ENCODE peak calls at places on chromosomes 2 and 18, in seven cellular contexts. One of them, this sample, is unnamed.

GRCh38 chr2:47227532-47228166 is 72.5 kb upstream of the STPG4 start:
- DNase-seq in AG04450: no peak
- DNase-seq in RWPE2: no peak
- DNase-seq in RWPE1: no peak
- DNase-seq in tibial nerve: no peak
- DNase-seq in bronchial epithelial cell: no peak
- DNase-seq in fibroblast of villous mesenchyme: no peak
- DNase-seq in this sample: no peak

GRCh38 chr2:38610851-38611801 is 8.4 kb upstream of the HNRNPLL start:
- DNase-seq in AG04450: no peak
- DNase-seq in fibroblast of villous mesenchyme: peak
- DNase-seq in RWPE1: no peak
- DNase-seq in tibial nerve: no peak
- DNase-seq in bronchial epithelial cell: peak
- DNase-seq in RWPE2: no peak
- DNase-seq in this sample: no peak

GRCh38 chr2:208064220-208064951 is 39.1 kb upstream of the PLEKHM3 start:
- DNase-seq in fibroblast of villous mesenchyme: peak
- DNase-seq in RWPE2: no peak
- DNase-seq in RWPE1: peak
- DNase-seq in AG04450: peak
- DNase-seq in bronchial epithelial cell: peak
- DNase-seq in tibial nerve: no peak
- DNase-seq in this sample: no peak

GRCh38 chr2:74414913-74415761 is 6.3 kb downstream of the C2orf81 start:
- DNase-seq in AG04450: no peak
- DNase-seq in tibial nerve: peak
- DNase-seq in bronchial epithelial cell: no peak
- DNase-seq in fibroblast of villous mesenchyme: peak
- DNase-seq in RWPE2: no peak
- DNase-seq in RWPE1: no peak
- DNase-seq in this sample: peak

GRCh38 chr2:161250864-161251436 is 57.3 kb upstream of the PSMD14 start:
- DNase-seq in RWPE2: no peak
- DNase-seq in tibial nerve: no peak
- DNase-seq in fibroblast of villous mesenchyme: peak
- DNase-seq in bronchial epithelial cell: peak
- DNase-seq in RWPE1: peak
- DNase-seq in AG04450: no peak
- DNase-seq in this sample: no peak

GRCh38 chr2:165015052-165015642 is 59.8 kb upstream of the SLC38A11 start:
- DNase-seq in bronchial epithelial cell: peak
- DNase-seq in AG04450: peak
- DNase-seq in fibroblast of villous mesenchyme: peak
- DNase-seq in RWPE1: peak
- DNase-seq in tibial nerve: peak
- DNase-seq in RWPE2: no peak
- DNase-seq in this sample: no peak

GRCh38 chr18:63725682-63726480 is 23.1 kb downstream of the SERPINB11 start:
- DNase-seq in tibial nerve: no peak
- DNase-seq in RWPE2: no peak
- DNase-seq in AG04450: no peak
- DNase-seq in fibroblast of villous mesenchyme: peak
- DNase-seq in bronchial epithelial cell: no peak
- DNase-seq in RWPE1: no peak
- DNase-seq in this sample: no peak

GRCh38 chr2:75698928-75699327 is 11.8 kb downstream of the GCFC2 start:
- DNase-seq in RWPE2: no peak
- DNase-seq in RWPE1: no peak
- DNase-seq in fibroblast of villous mesenchyme: no peak
- DNase-seq in tibial nerve: no peak
- DNase-seq in AG04450: no peak
- DNase-seq in bronchial epithelial cell: no peak
- DNase-seq in this sample: no peak

GRCh38 chr2:30472326-30472725 is 25.3 kb downstream of the LCLAT1 start:
- DNase-seq in bronchial epithelial cell: no peak
- DNase-seq in tibial nerve: no peak
- DNase-seq in fibroblast of villous mesenchyme: peak
- DNase-seq in RWPE2: no peak
- DNase-seq in AG04450: no peak
- DNase-seq in RWPE1: no peak
- DNase-seq in this sample: no peak

GRCh38 chr2:28390857-28391563 is 1.6 kb upstream of the FOSL2 start:
- DNase-seq in RWPE2: no peak
- DNase-seq in tibial nerve: peak
- DNase-seq in RWPE1: peak
- DNase-seq in fibroblast of villous mesenchyme: peak
- DNase-seq in bronchial epithelial cell: peak
- DNase-seq in AG04450: no peak
- DNase-seq in this sample: no peak

GRCh38 chr18:40607741-40608140 is 1347.3 kb upstream of the PIK3C3 start:
- DNase-seq in tibial nerve: no peak
- DNase-seq in AG04450: no peak
- DNase-seq in fibroblast of villous mesenchyme: no peak
- DNase-seq in RWPE2: no peak
- DNase-seq in RWPE1: no peak
- DNase-seq in bronchial epithelial cell: no peak
- DNase-seq in this sample: no peak

GRCh38 chr2:40369619-40370397 is 82.1 kb downstream of the SLC8A1 start:
- DNase-seq in AG04450: no peak
- DNase-seq in RWPE1: no peak
- DNase-seq in fibroblast of villous mesenchyme: peak
- DNase-seq in bronchial epithelial cell: peak
- DNase-seq in tibial nerve: no peak
- DNase-seq in RWPE2: no peak
- DNase-seq in this sample: no peak

GRCh38 chr2:98583866-98584618 is 24.3 kb downstream of the COA5 start:
- DNase-seq in AG04450: no peak
- DNase-seq in bronchial epithelial cell: no peak
- DNase-seq in fibroblast of villous mesenchyme: no peak
- DNase-seq in RWPE1: no peak
- DNase-seq in tibial nerve: no peak
- DNase-seq in RWPE2: no peak
- DNase-seq in this sample: no peak

GRCh38 chr18:13226533-13227144 is 8.1 kb downstream of the LDLRAD4 start:
- DNase-seq in AG04450: no peak
- DNase-seq in RWPE1: no peak
- DNase-seq in tibial nerve: no peak
- DNase-seq in RWPE2: no peak
- DNase-seq in bronchial epithelial cell: no peak
- DNase-seq in fibroblast of villous mesenchyme: no peak
- DNase-seq in this sample: no peak

GRCh38 chr2:17538022-17538843 is 2.3 kb upstream of the VSNL1 start:
- DNase-seq in tibial nerve: no peak
- DNase-seq in RWPE2: no peak
- DNase-seq in bronchial epithelial cell: peak
- DNase-seq in AG04450: no peak
- DNase-seq in fibroblast of villous mesenchyme: peak
- DNase-seq in RWPE1: no peak
- DNase-seq in this sample: no peak

GRCh38 chr2:240024766-240025165 is 376 bp downstream of the NDUFA10 start:
- DNase-seq in RWPE2: no peak
- DNase-seq in tibial nerve: no peak
- DNase-seq in bronchial epithelial cell: no peak
- DNase-seq in fibroblast of villous mesenchyme: peak
- DNase-seq in RWPE1: peak
- DNase-seq in AG04450: no peak
- DNase-seq in this sample: no peak

GRCh38 chr2:241218131-241219029 is 29.9 kb downstream of the ANO7 start:
- DNase-seq in bronchial epithelial cell: peak
- DNase-seq in tibial nerve: no peak
- DNase-seq in AG04450: no peak
- DNase-seq in fibroblast of villous mesenchyme: peak
- DNase-seq in RWPE2: no peak
- DNase-seq in RWPE1: no peak
- DNase-seq in this sample: peak

GRCh38 chr2:109481196-109481555 is 132.6 kb downstream of the SEPTIN10 start:
- DNase-seq in tibial nerve: no peak
- DNase-seq in bronchial epithelial cell: no peak
- DNase-seq in RWPE2: no peak
- DNase-seq in fibroblast of villous mesenchyme: no peak
- DNase-seq in AG04450: no peak
- DNase-seq in RWPE1: no peak
- DNase-seq in this sample: no peak

GRCh38 chr18:35458271-35458670 is 39.5 kb downstream of the INO80C start:
- DNase-seq in bronchial epithelial cell: no peak
- DNase-seq in AG04450: no peak
- DNase-seq in RWPE2: no peak
- DNase-seq in fibroblast of villous mesenchyme: peak
- DNase-seq in tibial nerve: no peak
- DNase-seq in RWPE1: no peak
- DNase-seq in this sample: no peak

GRCh38 chr2:231530099-231531085 is at the start of gene NMUR1:
- DNase-seq in RWPE2: no peak
- DNase-seq in fibroblast of villous mesenchyme: peak
- DNase-seq in tibial nerve: peak
- DNase-seq in RWPE1: peak
- DNase-seq in bronchial epithelial cell: no peak
- DNase-seq in AG04450: no peak
- DNase-seq in this sample: peak

GRCh38 chr2:3712841-3713503 is 9.6 kb downstream of the DCDC2C start:
- DNase-seq in AG04450: peak
- DNase-seq in RWPE1: no peak
- DNase-seq in fibroblast of villous mesenchyme: peak
- DNase-seq in RWPE2: no peak
- DNase-seq in bronchial epithelial cell: no peak
- DNase-seq in tibial nerve: no peak
- DNase-seq in this sample: no peak

GRCh38 chr2:30272761-30273573 is 41.6 kb downstream of the LBH start:
- DNase-seq in RWPE1: peak
- DNase-seq in bronchial epithelial cell: peak
- DNase-seq in fibroblast of villous mesenchyme: peak
- DNase-seq in tibial nerve: no peak
- DNase-seq in RWPE2: no peak
- DNase-seq in AG04450: peak
- DNase-seq in this sample: no peak

GRCh38 chr2:2570360-2570759 is 239.3 kb upstream of the MYT1L start:
- DNase-seq in RWPE1: no peak
- DNase-seq in fibroblast of villous mesenchyme: no peak
- DNase-seq in RWPE2: no peak
- DNase-seq in tibial nerve: no peak
- DNase-seq in AG04450: no peak
- DNase-seq in bronchial epithelial cell: no peak
- DNase-seq in this sample: no peak

GRCh38 chr2:12032421-12032820 is 286.0 kb downstream of the LPIN1 start:
- DNase-seq in RWPE1: no peak
- DNase-seq in RWPE2: no peak
- DNase-seq in fibroblast of villous mesenchyme: peak
- DNase-seq in AG04450: no peak
- DNase-seq in tibial nerve: no peak
- DNase-seq in bronchial epithelial cell: no peak
- DNase-seq in this sample: no peak

GRCh38 chr2:240640939-240641338 is 15.7 kb downstream of the GPR35 start:
- DNase-seq in RWPE1: peak
- DNase-seq in RWPE2: no peak
- DNase-seq in fibroblast of villous mesenchyme: peak
- DNase-seq in bronchial epithelial cell: no peak
- DNase-seq in tibial nerve: no peak
- DNase-seq in AG04450: no peak
- DNase-seq in this sample: no peak

GRCh38 chr2:47064076-47064475 is 91.0 kb downstream of the STPG4 start:
- DNase-seq in bronchial epithelial cell: no peak
- DNase-seq in tibial nerve: no peak
- DNase-seq in RWPE1: no peak
- DNase-seq in RWPE2: no peak
- DNase-seq in AG04450: no peak
- DNase-seq in fibroblast of villous mesenchyme: no peak
- DNase-seq in this sample: no peak

GRCh38 chr2:205696541-205697441 is 14.5 kb downstream of the NRP2 start:
- DNase-seq in tibial nerve: no peak
- DNase-seq in fibroblast of villous mesenchyme: peak
- DNase-seq in RWPE2: no peak
- DNase-seq in AG04450: no peak
- DNase-seq in bronchial epithelial cell: no peak
- DNase-seq in RWPE1: no peak
- DNase-seq in this sample: no peak
- TF ChIP-seq CTCF in tibial nerve: no peak
- TF ChIP-seq CTCF in fibroblast of villous mesenchyme: peak
- TF ChIP-seq CTCF in RWPE2: no peak
- TF ChIP-seq CTCF in AG04450: peak
- TF ChIP-seq CTCF in bronchial epithelial cell: no peak
- TF ChIP-seq CTCF in RWPE1: no peak
- TF ChIP-seq CTCF in this sample: no peak

DNA sequence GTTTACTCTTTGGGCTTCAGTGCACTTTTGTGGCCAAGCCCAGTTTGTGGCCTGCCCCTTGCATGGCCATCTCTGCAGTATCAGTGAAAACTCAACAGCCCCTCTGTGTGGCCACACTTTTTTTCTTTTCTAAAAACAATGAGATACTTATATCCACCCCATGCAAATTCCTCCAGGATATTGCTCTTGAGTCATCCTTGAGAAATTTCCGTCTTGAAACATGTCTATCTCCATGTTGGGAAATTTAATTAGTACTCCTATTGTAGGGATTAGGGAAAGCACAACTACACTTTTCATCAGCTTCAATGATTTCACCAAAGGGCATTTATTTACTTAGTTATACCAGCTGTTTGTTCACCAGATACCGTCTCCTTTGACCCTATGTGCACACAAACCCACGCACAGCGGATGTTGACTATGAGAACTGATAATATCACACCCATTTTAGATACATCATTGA is 993.1 kb downstream of the TSN start:
- DNase-seq in RWPE2: no peak
- DNase-seq in AG04450: no peak
- DNase-seq in fibroblast of villous mesenchyme: peak
- DNase-seq in tibial nerve: no peak
- DNase-seq in RWPE1: peak
- DNase-seq in bronchial epithelial cell: peak
- DNase-seq in this sample: no peak
- TF ChIP-seq CTCF in RWPE2: peak
- TF ChIP-seq CTCF in AG04450: no peak
- TF ChIP-seq CTCF in fibroblast of villous mesenchyme: no peak
- TF ChIP-seq CTCF in tibial nerve: no peak
- TF ChIP-seq CTCF in RWPE1: no peak
- TF ChIP-seq CTCF in bronchial epithelial cell: no peak
- TF ChIP-seq CTCF in this sample: no peak

GRCh38 chr2:189798312-189799029 is 14.2 kb downstream of the PMS1 start:
- DNase-seq in fibroblast of villous mesenchyme: peak
- DNase-seq in bronchial epithelial cell: peak
- DNase-seq in RWPE2: no peak
- DNase-seq in AG04450: no peak
- DNase-seq in tibial nerve: peak
- DNase-seq in RWPE1: peak
- DNase-seq in this sample: no peak
- TF ChIP-seq CTCF in fibroblast of villous mesenchyme: peak
- TF ChIP-seq CTCF in bronchial epithelial cell: peak
- TF ChIP-seq CTCF in RWPE2: peak
- TF ChIP-seq CTCF in AG04450: peak
- TF ChIP-seq CTCF in tibial nerve: no peak
- TF ChIP-seq CTCF in RWPE1: peak
- TF ChIP-seq CTCF in this sample: no peak

GRCh38 chr2:96471772-96472171 is 33.4 kb downstream of the NEURL3 start:
- DNase-seq in fibroblast of villous mesenchyme: no peak
- DNase-seq in RWPE2: no peak
- DNase-seq in AG04450: no peak
- DNase-seq in bronchial epithelial cell: no peak
- DNase-seq in RWPE1: no peak
- DNase-seq in tibial nerve: no peak
- DNase-seq in this sample: no peak

GRCh38 chr2:96477458-96477857 is 27.7 kb downstream of the NEURL3 start:
- DNase-seq in fibroblast of villous mesenchyme: no peak
- DNase-seq in tibial nerve: no peak
- DNase-seq in RWPE2: no peak
- DNase-seq in AG04450: no peak
- DNase-seq in RWPE1: no peak
- DNase-seq in bronchial epithelial cell: no peak
- DNase-seq in this sample: no peak
- TF ChIP-seq CTCF in fibroblast of villous mesenchyme: no peak
- TF ChIP-seq CTCF in tibial nerve: no peak
- TF ChIP-seq CTCF in RWPE2: no peak
- TF ChIP-seq CTCF in AG04450: no peak
- TF ChIP-seq CTCF in RWPE1: no peak
- TF ChIP-seq CTCF in bronchial epithelial cell: no peak
- TF ChIP-seq CTCF in this sample: no peak